ENCODE peak calls at places on chromosomes 4 and X, in six cellular contexts. G is HFFc6, C is WTC11, B is H9, U is dermis blood vessel endothelial cell, X is brain microvascular endothelial cell. O is an unnamed sample.

GRCh38 chr4:108256538-108256937 is 87.8 kb upstream of the LEF1 start:
- DNase-seq in G (no peak), C (no peak), B (no peak), U (no peak), X (no peak), O (no peak)

GRCh38 chr4:94550352-94550751 is 98.6 kb downstream of the PDLIM5 start:
- DNase-seq in G (no peak), C (no peak), B (no peak), U (no peak), X (no peak), O (no peak)

GRCh38 chrX:53681661-53682060 is 4.9 kb downstream of the HUWE1 start:
- DNase-seq in G (no peak), C (no peak), B (no peak), U (no peak), X (no peak), O (no peak)

GRCh38 chr4:74793757-74794340 is 474 bp downstream of the BTC start:
- DNase-seq in G (no peak), C (peak), B (peak), U (peak), X (no peak), O (peak)

GRCh38 chr4:141246243-141246642 is 25.5 kb downstream of the ZNF330 start:
- DNase-seq in G (peak), C (no peak), B (no peak), U (no peak), X (peak), O (no peak)

GRCh38 chr4:40055379-40055872 is 1.2 kb upstream of the N4BP2 start:
- DNase-seq in G (no peak), C (no peak), B (no peak), U (peak), X (no peak), O (no peak)

GRCh38 chr4:148779771-148780170 is 337.6 kb upstream of the NR3C2 start:
- DNase-seq in G (no peak), C (no peak), B (no peak), U (no peak), X (no peak), O (no peak)

GRCh38 chr4:90766837-90767236 is 639.6 kb downstream of the CCSER1 start:
- DNase-seq in G (no peak), C (no peak), B (no peak), U (no peak), X (no peak), O (no peak)

GRCh38 chr4:146381263-146381872 is 140.4 kb downstream of the SLC10A7 start:
- DNase-seq in G (no peak), C (no peak), B (no peak), U (no peak), X (no peak), O (no peak)

GRCh38 chr4:123892997-123893745 is 496.6 kb downstream of the SPRY1 start:
- DNase-seq in G (no peak), C (no peak), B (no peak), U (peak), X (no peak), O (no peak)

GRCh38 chr4:107050525-107051135 is 14.5 kb upstream of the DKK2 start:
- DNase-seq in G (peak), C (no peak), B (no peak), U (peak), X (no peak), O (no peak)

O was measured in tibial artery.